ENCODE peak calls at places on chromosomes 7 and 10, in five cellular contexts. T is sigmoid colon, M is breast epithelium, R is OCI-LY7, J is aorta. V is an unnamed sample.
A peak's percentile ranks its signal among the peaks of the same experiment; 100 is the strongest.

GRCh38 chr7:148982596-148983219 is 45.6 kb downstream of the PDIA4 start:
- DNase-seq in M (no peak), T (no peak), R (peak; percentile 32), J (peak; percentile 66), V (no peak)

GRCh38 chr10:86367339-86367951 is 850 bp upstream of the GRID1 start:
- DNase-seq in J (peak; percentile 83), T (peak; percentile 66), R (no peak), M (peak; percentile 50), V (no peak)

GRCh38 chr10:76946268-76946667 is 691.3 kb downstream of the KCNMA1 start:
- DNase-seq in M (no peak), R (no peak), J (no peak), T (no peak), V (no peak)

GRCh38 chr7:76296743-76297740 is 5.4 kb upstream of the HSPB1 start:
- DNase-seq in T (peak; percentile 89), J (no peak), R (no peak), M (peak; percentile 73), V (no peak)

GRCh38 chr10:22029450-22030236 is 26.1 kb upstream of the DNAJC1 start:
- DNase-seq in R (no peak), T (no peak), J (no peak), M (no peak), V (peak; percentile 58)

GRCh38 chr7:155889636-155890508 is 77.6 kb upstream of the SHH start:
- DNase-seq in R (no peak), J (no peak), M (no peak), T (peak; percentile 52), V (no peak)

GRCh38 chr10:58280982-58281752 is 12.2 kb downstream of the CISD1 start:
- DNase-seq in J (no peak), T (no peak), M (no peak), R (no peak), V (no peak)

GRCh38 chr10:113895018-113895417 is 40.6 kb downstream of the NHLRC2 start:
- DNase-seq in R (no peak), T (no peak), J (no peak), M (no peak), V (no peak)

GRCh38 chr10:71964669-71965515 is 697 bp downstream of the CHST3 start:
- DNase-seq in R (no peak), J (peak; percentile 93), T (peak; percentile 92), M (no peak), V (no peak)

GRCh38 chr7:90961037-90961725 is 303.1 kb upstream of the FZD1 start:
- DNase-seq in J (no peak), T (no peak), M (no peak), R (no peak), V (no peak)

GRCh38 chr10:102646610-102647432 is 2.5 kb downstream of the TRIM8 start:
- DNase-seq in T (no peak), J (peak; percentile 79), M (no peak), R (peak; percentile 86), V (peak; percentile 58)

GRCh38 chr7:140702774-140703173 is 6.3 kb downstream of the NDUFB2 start:
- DNase-seq in J (no peak), T (no peak), M (no peak), R (no peak), V (no peak)

GRCh38 chr7:140698477-140698876 is 2.0 kb downstream of the NDUFB2 start:
- DNase-seq in M (no peak), R (no peak), J (peak; percentile 70), T (no peak), V (no peak)

GRCh38 chr7:140707132-140707531 is 10.6 kb downstream of the NDUFB2 start:
- DNase-seq in T (no peak), M (no peak), J (no peak), R (no peak), V (no peak)

GRCh38 chr7:140704205-140704604 is 7.7 kb downstream of the NDUFB2 start:
- DNase-seq in T (no peak), J (no peak), R (no peak), M (no peak), V (no peak)
- H3K36me3 ChIP-seq in T (peaks cover 47% of the 10 kb centered on the region), J (peaks cover 4% of the 10 kb centered on the region), R (peaks cover 77% of the 10 kb centered on the region), M (no peaks in the 10 kb centered on the region), V (peaks cover 24% of the 10 kb centered on the region)

DNA sequence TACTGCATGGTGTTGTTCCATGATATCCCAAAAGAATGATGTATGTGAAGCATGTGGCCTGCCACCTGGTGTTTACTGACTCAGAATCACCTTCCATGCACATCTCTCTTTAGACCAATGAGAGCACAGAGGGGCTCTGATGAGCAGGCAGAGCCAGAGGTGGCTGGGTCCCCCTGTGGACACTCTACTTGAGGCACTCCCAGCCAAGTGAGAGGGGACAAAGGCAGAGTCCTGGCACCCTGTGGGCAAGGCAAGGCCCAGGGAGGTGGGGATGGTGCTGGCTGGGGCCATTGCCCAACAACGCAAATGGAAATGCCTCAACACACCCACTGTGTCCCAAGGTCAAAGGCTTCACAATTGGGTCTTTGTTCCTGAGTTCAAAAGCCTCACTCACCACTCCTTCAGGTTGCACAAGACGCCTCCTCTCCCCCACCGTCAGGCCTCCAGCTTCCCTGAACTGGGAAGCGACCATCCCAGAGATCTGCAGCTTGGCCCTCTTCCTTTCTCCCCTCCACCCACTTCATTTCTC is 164.6 kb downstream of the NEURL1 start:
- DNase-seq in T (no peak), M (no peak), R (no peak), J (no peak), V (no peak)
- H3K36me3 ChIP-seq in T (peaks cover 28% of the 10 kb centered on the region), M (no peaks in the 10 kb centered on the region), R (no peaks in the 10 kb centered on the region), J (no peaks in the 10 kb centered on the region), V (no peaks in the 10 kb centered on the region)

DNA sequence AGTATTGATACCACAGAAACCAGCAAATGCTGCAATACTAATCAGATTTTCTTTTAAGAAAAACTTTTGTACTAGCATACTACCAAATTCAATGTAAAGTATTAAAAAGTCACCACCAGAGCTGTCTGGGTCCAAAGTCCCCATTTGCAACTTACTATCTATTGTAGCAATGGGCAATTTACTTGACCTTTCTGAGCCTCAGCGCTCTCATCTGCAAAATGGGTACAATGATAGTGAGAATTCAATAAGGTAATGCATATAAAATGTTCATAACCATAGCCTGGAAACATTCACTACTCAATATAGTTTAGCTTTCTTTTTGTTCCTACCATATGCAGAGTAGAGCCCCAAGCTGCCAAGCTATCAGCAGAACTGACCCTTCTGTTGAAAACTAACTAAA is 337.2 kb downstream of the ELMO1 start:
- DNase-seq in T (no peak), J (no peak), R (no peak), M (no peak), V (no peak)
- H3K36me3 ChIP-seq in T (no peaks in the 10 kb centered on the region), J (no peaks in the 10 kb centered on the region), R (peaks cover 25% of the 10 kb centered on the region), M (no peaks in the 10 kb centered on the region), V (peaks cover under 1% of the 10 kb centered on the region)

DNA sequence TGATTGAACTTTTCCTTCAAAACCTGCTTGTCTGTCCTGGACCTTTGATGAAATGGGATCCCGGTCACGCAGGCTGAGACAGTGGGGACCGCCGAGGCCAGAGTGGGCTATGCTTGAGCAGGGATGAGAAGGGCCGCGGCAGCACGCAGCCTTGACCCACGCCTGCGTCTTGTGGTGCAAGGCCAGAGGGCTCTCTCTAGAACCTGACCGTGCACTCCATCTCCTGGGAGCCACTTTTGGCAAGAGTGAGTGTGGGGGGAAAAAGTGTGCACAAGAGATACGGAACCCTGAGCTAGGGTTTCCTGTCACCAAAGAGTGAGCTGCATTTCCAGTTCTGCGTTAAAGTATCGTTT is 42.4 kb downstream of the WIPI2 start:
- DNase-seq in R (no peak), J (no peak), T (no peak), M (no peak), V (no peak)
- H3K36me3 ChIP-seq in R (peaks cover 23% of the 10 kb centered on the region), J (no peaks in the 10 kb centered on the region), T (peaks cover 58% of the 10 kb centered on the region), M (peaks cover 21% of the 10 kb centered on the region), V (peaks cover 8% of the 10 kb centered on the region)

GRCh38 chr7:44565097-44565794 is 8.5 kb downstream of the DDX56 start:
- DNase-seq in J (peak; percentile 88), R (peak; percentile 65), T (peak; percentile 79), M (peak; percentile 79), V (peak; percentile 63)

GRCh38 chr7:44565795-44566559 is 7.7 kb downstream of the DDX56 start:
- DNase-seq in R (no peak), M (no peak), T (no peak), J (no peak), V (no peak)

GRCh38 chr7:44567884-44568283 is 5.8 kb downstream of the DDX56 start:
- DNase-seq in R (no peak), J (no peak), M (no peak), T (no peak), V (no peak)

GRCh38 chr7:44564606-44565005 is 9.1 kb downstream of the DDX56 start:
- DNase-seq in R (no peak), M (no peak), T (no peak), J (no peak), V (no peak)

GRCh38 chr7:44566680-44567079 is 7.0 kb downstream of the DDX56 start:
- DNase-seq in M (no peak), R (no peak), T (no peak), J (no peak), V (no peak)
- H3K36me3 ChIP-seq in M (peaks cover 16% of the 10 kb centered on the region), R (peaks cover 82% of the 10 kb centered on the region), T (peaks cover 80% of the 10 kb centered on the region), J (peaks cover 4% of the 10 kb centered on the region), V (peaks cover 45% of the 10 kb centered on the region)

GRCh38 chr10:125116041-125116649 is 44.2 kb downstream of the CTBP2 start:
- DNase-seq in R (no peak), J (peak; percentile 67), M (no peak), T (peak; percentile 54), V (no peak)

GRCh38 chr10:125115409-125115808 is 45.0 kb downstream of the CTBP2 start:
- DNase-seq in M (no peak), T (no peak), J (no peak), R (no peak), V (no peak)

GRCh38 chr10:125112697-125113494 is 47.5 kb downstream of the CTBP2 start:
- DNase-seq in R (no peak), T (no peak), M (no peak), J (peak; percentile 12), V (no peak)

GRCh38 chr10:125114761-125115391 is 45.5 kb downstream of the CTBP2 start:
- DNase-seq in M (no peak), R (no peak), J (peak; percentile 51), T (no peak), V (no peak)

GRCh38 chr10:125113661-125114388 is 46.5 kb downstream of the CTBP2 start:
- DNase-seq in J (peak; percentile 68), M (no peak), R (no peak), T (no peak), V (no peak)
- H3K36me3 ChIP-seq in J (no peaks in the 10 kb centered on the region), M (no peaks in the 10 kb centered on the region), R (no peaks in the 10 kb centered on the region), T (peaks cover 14% of the 10 kb centered on the region), V (no peaks in the 10 kb centered on the region)

DNA sequence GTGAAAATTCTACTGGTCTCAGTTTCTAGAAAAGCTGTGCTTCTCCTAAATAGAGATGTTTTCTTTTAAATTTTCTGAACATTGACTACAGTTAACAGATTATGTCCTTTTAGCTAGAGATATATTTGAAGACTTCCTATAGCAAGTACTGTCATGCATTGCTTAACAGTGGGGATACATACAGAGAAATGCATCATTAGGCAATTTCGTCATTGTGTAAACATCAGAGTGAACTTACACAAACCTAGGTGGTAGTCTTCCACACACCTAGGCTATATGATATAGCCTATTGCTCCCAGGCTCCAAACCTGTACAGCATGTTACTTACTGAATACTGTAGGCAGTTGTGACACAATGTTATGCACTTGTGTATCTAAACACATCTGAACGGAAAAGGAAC is 28.5 kb downstream of the PIK3CG start:
- DNase-seq in M (no peak), T (no peak), J (no peak), R (no peak), V (no peak)
- H3K36me3 ChIP-seq in M (no peaks in the 10 kb centered on the region), T (no peaks in the 10 kb centered on the region), J (no peaks in the 10 kb centered on the region), R (peaks cover 71% of the 10 kb centered on the region), V (peaks cover 70% of the 10 kb centered on the region)

DNA sequence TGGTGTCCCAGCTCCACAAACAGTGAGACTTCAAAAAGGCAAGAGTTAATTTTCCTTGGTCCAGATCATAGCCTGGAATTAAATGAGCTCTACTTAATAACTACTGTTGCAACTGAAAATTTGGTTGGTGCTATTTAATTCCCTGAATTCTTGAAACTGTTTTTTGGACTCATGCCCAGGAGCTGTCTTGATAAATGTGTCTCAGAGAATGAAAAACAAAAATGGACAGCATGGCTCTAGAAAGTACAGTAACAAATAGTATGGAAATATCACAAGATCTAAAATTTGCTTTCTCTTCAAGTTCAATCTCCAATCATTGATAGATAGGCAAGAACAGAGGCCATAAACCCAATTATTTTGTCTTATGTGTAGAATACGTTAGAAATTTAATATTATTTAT is 42.5 kb downstream of the CCDC71L start:
- DNase-seq in R (no peak), J (no peak), T (no peak), M (no peak), V (no peak)
- H3K36me3 ChIP-seq in R (no peaks in the 10 kb centered on the region), J (no peaks in the 10 kb centered on the region), T (no peaks in the 10 kb centered on the region), M (no peaks in the 10 kb centered on the region), V (no peaks in the 10 kb centered on the region)

V was measured in naive thymus-derived CD4-positive, alpha-beta T cell.